ENCODE peak calls at places on chromosomes 1 and 21, in six cellular contexts. One of them, this sample, is unnamed.

GRCh38 chr1:214281902-214282695 is 1.1 kb downstream of the SMYD2 start:
- DNase-seq in neural crest cell: peak
- DNase-seq in H9: no peak
- DNase-seq in IMR-90: peak
- DNase-seq in osteocyte: no peak
- DNase-seq in heart left ventricle: peak
- DNase-seq in this sample: peak

GRCh38 chr1:157040802-157041201 is 4.7 kb downstream of the ARHGEF11 start:
- DNase-seq in neural crest cell: no peak
- DNase-seq in H9: no peak
- DNase-seq in IMR-90: peak
- DNase-seq in heart left ventricle: no peak
- DNase-seq in osteocyte: no peak
- DNase-seq in this sample: no peak

GRCh38 chr21:32735524-32735923 is 7.7 kb upstream of the SYNJ1 start:
- DNase-seq in H9: no peak
- DNase-seq in heart left ventricle: no peak
- DNase-seq in IMR-90: no peak
- DNase-seq in neural crest cell: no peak
- DNase-seq in osteocyte: no peak
- DNase-seq in this sample: no peak

GRCh38 chr1:159934136-159935039 is 9.1 kb upstream of the TAGLN2 start:
- DNase-seq in osteocyte: no peak
- DNase-seq in H9: no peak
- DNase-seq in neural crest cell: no peak
- DNase-seq in IMR-90: no peak
- DNase-seq in heart left ventricle: no peak
- DNase-seq in this sample: no peak

GRCh38 chr1:220787069-220787614 is 429 bp downstream of the MTARC1 start:
- DNase-seq in neural crest cell: no peak
- DNase-seq in IMR-90: no peak
- DNase-seq in osteocyte: peak
- DNase-seq in H9: peak
- DNase-seq in heart left ventricle: no peak
- DNase-seq in this sample: peak

GRCh38 chr1:200473698-200474371 is 64.0 kb upstream of the ZNF281 start:
- DNase-seq in neural crest cell: no peak
- DNase-seq in heart left ventricle: no peak
- DNase-seq in IMR-90: no peak
- DNase-seq in H9: no peak
- DNase-seq in osteocyte: no peak
- DNase-seq in this sample: no peak

GRCh38 chr1:38569932-38570356 is 289.6 kb downstream of the RRAGC start:
- DNase-seq in IMR-90: no peak
- DNase-seq in osteocyte: no peak
- DNase-seq in H9: no peak
- DNase-seq in heart left ventricle: no peak
- DNase-seq in neural crest cell: no peak
- DNase-seq in this sample: no peak

GRCh38 chr21:34989337-34990151 is 59.6 kb downstream of the RUNX1 start:
- DNase-seq in neural crest cell: no peak
- DNase-seq in heart left ventricle: no peak
- DNase-seq in osteocyte: no peak
- DNase-seq in IMR-90: no peak
- DNase-seq in H9: no peak
- DNase-seq in this sample: no peak

GRCh38 chr21:22145555-22145954 is 1147.3 kb downstream of the NCAM2 start:
- DNase-seq in osteocyte: no peak
- DNase-seq in IMR-90: no peak
- DNase-seq in neural crest cell: no peak
- DNase-seq in heart left ventricle: no peak
- DNase-seq in H9: no peak
- DNase-seq in this sample: no peak

GRCh38 chr1:168626326-168626725 is 49.9 kb downstream of the XCL1 start:
- DNase-seq in osteocyte: no peak
- DNase-seq in IMR-90: no peak
- DNase-seq in H9: no peak
- DNase-seq in neural crest cell: no peak
- DNase-seq in heart left ventricle: no peak
- DNase-seq in this sample: no peak

GRCh38 chr1:7912145-7912544 is 28.5 kb downstream of the TNFRSF9 start:
- DNase-seq in neural crest cell: no peak
- DNase-seq in IMR-90: no peak
- DNase-seq in osteocyte: no peak
- DNase-seq in H9: no peak
- DNase-seq in heart left ventricle: no peak
- DNase-seq in this sample: no peak

GRCh38 chr1:206575165-206575893 is 36.9 kb downstream of the EIF2D start:
- DNase-seq in IMR-90: peak
- DNase-seq in H9: no peak
- DNase-seq in neural crest cell: no peak
- DNase-seq in osteocyte: no peak
- DNase-seq in heart left ventricle: peak
- DNase-seq in this sample: peak

GRCh38 chr1:43530483-43531452 is at the start of gene PTPRF:
- DNase-seq in osteocyte: peak
- DNase-seq in heart left ventricle: peak
- DNase-seq in neural crest cell: peak
- DNase-seq in IMR-90: peak
- DNase-seq in H9: peak
- DNase-seq in this sample: peak

GRCh38 chr1:204108312-204109141 is 35.6 kb downstream of the SOX13 start:
- DNase-seq in IMR-90: no peak
- DNase-seq in neural crest cell: peak
- DNase-seq in H9: peak
- DNase-seq in heart left ventricle: no peak
- DNase-seq in osteocyte: no peak
- DNase-seq in this sample: no peak

GRCh38 chr1:37797750-37798345 is 4.2 kb downstream of the MANEAL start:
- DNase-seq in osteocyte: no peak
- DNase-seq in heart left ventricle: no peak
- DNase-seq in H9: no peak
- DNase-seq in neural crest cell: no peak
- DNase-seq in IMR-90: peak
- DNase-seq in this sample: peak

GRCh38 chr1:112057736-112058135 is 68.3 kb upstream of the KCND3 start:
- DNase-seq in H9: no peak
- DNase-seq in heart left ventricle: no peak
- DNase-seq in IMR-90: no peak
- DNase-seq in neural crest cell: no peak
- DNase-seq in osteocyte: no peak
- DNase-seq in this sample: no peak

GRCh38 chr1:112056354-112056753 is 66.9 kb upstream of the KCND3 start:
- DNase-seq in heart left ventricle: no peak
- DNase-seq in osteocyte: no peak
- DNase-seq in IMR-90: no peak
- DNase-seq in neural crest cell: no peak
- DNase-seq in H9: no peak
- DNase-seq in this sample: no peak

GRCh38 chr1:112061056-112061455 is 71.6 kb upstream of the KCND3 start:
- DNase-seq in heart left ventricle: no peak
- DNase-seq in IMR-90: no peak
- DNase-seq in neural crest cell: no peak
- DNase-seq in osteocyte: no peak
- DNase-seq in H9: no peak
- DNase-seq in this sample: no peak

GRCh38 chr1:112060266-112060665 is 70.8 kb upstream of the KCND3 start:
- DNase-seq in IMR-90: no peak
- DNase-seq in neural crest cell: no peak
- DNase-seq in heart left ventricle: no peak
- DNase-seq in osteocyte: no peak
- DNase-seq in H9: no peak
- DNase-seq in this sample: no peak

GRCh38 chr1:112058815-112059450 is 69.5 kb upstream of the KCND3 start:
- DNase-seq in osteocyte: no peak
- DNase-seq in heart left ventricle: no peak
- DNase-seq in IMR-90: no peak
- DNase-seq in neural crest cell: no peak
- DNase-seq in H9: peak
- DNase-seq in this sample: no peak
- TF ChIP-seq CTCF in osteocyte: no peak
- TF ChIP-seq CTCF in heart left ventricle: no peak
- TF ChIP-seq CTCF in IMR-90: no peak
- TF ChIP-seq CTCF in neural crest cell: no peak
- TF ChIP-seq CTCF in H9: peak
- TF ChIP-seq CTCF in this sample: no peak

GRCh38 chr1:173532237-173532636 is 55.1 kb downstream of the PRDX6 start:
- DNase-seq in heart left ventricle: no peak
- DNase-seq in neural crest cell: no peak
- DNase-seq in osteocyte: no peak
- DNase-seq in IMR-90: no peak
- DNase-seq in H9: no peak
- DNase-seq in this sample: peak

GRCh38 chr1:173525936-173526335 is 48.8 kb downstream of the PRDX6 start:
- DNase-seq in osteocyte: no peak
- DNase-seq in neural crest cell: no peak
- DNase-seq in H9: no peak
- DNase-seq in heart left ventricle: no peak
- DNase-seq in IMR-90: no peak
- DNase-seq in this sample: no peak

GRCh38 chr1:173531069-173531693 is 54.0 kb downstream of the PRDX6 start:
- DNase-seq in neural crest cell: no peak
- DNase-seq in IMR-90: no peak
- DNase-seq in H9: no peak
- DNase-seq in osteocyte: no peak
- DNase-seq in heart left ventricle: no peak
- DNase-seq in this sample: no peak

GRCh38 chr1:173527151-173527826 is 50.2 kb downstream of the PRDX6 start:
- DNase-seq in osteocyte: no peak
- DNase-seq in H9: no peak
- DNase-seq in heart left ventricle: no peak
- DNase-seq in IMR-90: no peak
- DNase-seq in neural crest cell: no peak
- DNase-seq in this sample: peak

DNA sequence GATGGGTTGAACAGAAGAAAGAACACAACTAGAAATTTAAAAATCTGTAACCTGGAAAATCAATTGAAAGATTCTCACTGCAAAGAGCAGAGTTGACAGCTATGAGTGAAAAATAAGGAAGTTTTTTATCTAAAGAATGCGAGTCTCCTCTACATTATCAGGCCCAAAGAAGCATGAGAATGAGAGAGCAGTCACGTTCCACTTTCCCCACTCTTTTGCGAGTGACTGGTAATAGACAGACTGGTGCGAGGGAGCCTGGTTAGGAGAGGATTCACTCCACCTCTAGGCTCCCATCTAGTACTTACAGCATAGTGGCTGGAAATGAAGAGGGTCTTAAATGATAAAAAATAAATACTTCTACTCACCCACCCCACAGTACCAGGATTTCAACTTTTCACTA is 52.0 kb downstream of the PRDX6 start:
- DNase-seq in neural crest cell: no peak
- DNase-seq in H9: no peak
- DNase-seq in heart left ventricle: no peak
- DNase-seq in osteocyte: no peak
- DNase-seq in IMR-90: no peak
- DNase-seq in this sample: no peak
- TF ChIP-seq CTCF in neural crest cell: no peak
- TF ChIP-seq CTCF in H9: no peak
- TF ChIP-seq CTCF in heart left ventricle: no peak
- TF ChIP-seq CTCF in osteocyte: no peak
- TF ChIP-seq CTCF in IMR-90: no peak
- TF ChIP-seq CTCF in this sample: no peak

GRCh38 chr1:21245688-21246229 is 44.5 kb downstream of the ECE1 start:
- DNase-seq in osteocyte: no peak
- DNase-seq in neural crest cell: no peak
- DNase-seq in IMR-90: no peak
- DNase-seq in heart left ventricle: no peak
- DNase-seq in H9: no peak
- DNase-seq in this sample: no peak

GRCh38 chr1:21242846-21243245 is 47.4 kb downstream of the ECE1 start:
- DNase-seq in neural crest cell: no peak
- DNase-seq in H9: no peak
- DNase-seq in IMR-90: no peak
- DNase-seq in osteocyte: no peak
- DNase-seq in heart left ventricle: no peak
- DNase-seq in this sample: no peak

GRCh38 chr1:21244154-21244553 is 46.1 kb downstream of the ECE1 start:
- DNase-seq in H9: no peak
- DNase-seq in osteocyte: no peak
- DNase-seq in neural crest cell: no peak
- DNase-seq in heart left ventricle: no peak
- DNase-seq in IMR-90: no peak
- DNase-seq in this sample: no peak

GRCh38 chr1:21246905-21247642 is 43.2 kb downstream of the ECE1 start:
- DNase-seq in H9: no peak
- DNase-seq in heart left ventricle: no peak
- DNase-seq in neural crest cell: no peak
- DNase-seq in IMR-90: no peak
- DNase-seq in osteocyte: no peak
- DNase-seq in this sample: no peak

DNA sequence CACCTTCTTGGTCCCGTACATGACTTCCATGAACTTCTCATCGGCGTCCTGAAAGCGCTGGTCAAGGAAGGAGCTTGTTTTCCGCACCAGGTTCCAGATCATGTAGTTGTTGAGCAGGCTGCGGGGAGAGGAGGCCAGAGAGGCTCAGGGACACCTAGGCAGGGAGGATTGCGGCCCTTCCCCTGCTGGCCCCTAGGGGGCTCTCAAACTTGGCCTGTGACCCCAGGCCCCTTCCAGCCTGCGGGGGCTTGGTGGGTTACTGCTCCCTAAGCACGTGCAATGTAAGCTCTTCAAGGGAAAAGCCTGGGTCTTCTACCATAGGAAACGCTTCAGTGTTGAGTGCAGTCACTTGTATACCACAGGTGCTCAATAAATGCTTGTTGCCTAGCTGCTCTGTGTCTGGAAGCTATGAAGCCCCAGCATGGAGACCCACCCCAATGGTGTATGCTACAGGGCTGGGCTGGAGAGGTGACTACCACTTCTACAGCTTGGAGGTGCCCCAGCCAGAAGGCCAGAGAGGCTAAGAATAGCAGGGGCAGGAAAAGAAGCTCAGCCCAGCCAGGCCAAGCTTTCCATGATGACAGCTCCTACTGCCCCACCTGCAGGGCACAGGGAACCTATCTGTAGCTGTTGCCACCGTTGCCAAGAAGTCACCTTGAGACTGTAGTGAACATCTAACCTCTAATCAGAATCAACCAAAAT is 45.1 kb downstream of the ECE1 start:
- DNase-seq in IMR-90: no peak
- DNase-seq in neural crest cell: no peak
- DNase-seq in heart left ventricle: no peak
- DNase-seq in osteocyte: no peak
- DNase-seq in H9: peak
- DNase-seq in this sample: no peak
- TF ChIP-seq CTCF in IMR-90: peak
- TF ChIP-seq CTCF in neural crest cell: peak
- TF ChIP-seq CTCF in heart left ventricle: peak
- TF ChIP-seq CTCF in osteocyte: peak
- TF ChIP-seq CTCF in H9: peak
- TF ChIP-seq CTCF in this sample: peak

DNA sequence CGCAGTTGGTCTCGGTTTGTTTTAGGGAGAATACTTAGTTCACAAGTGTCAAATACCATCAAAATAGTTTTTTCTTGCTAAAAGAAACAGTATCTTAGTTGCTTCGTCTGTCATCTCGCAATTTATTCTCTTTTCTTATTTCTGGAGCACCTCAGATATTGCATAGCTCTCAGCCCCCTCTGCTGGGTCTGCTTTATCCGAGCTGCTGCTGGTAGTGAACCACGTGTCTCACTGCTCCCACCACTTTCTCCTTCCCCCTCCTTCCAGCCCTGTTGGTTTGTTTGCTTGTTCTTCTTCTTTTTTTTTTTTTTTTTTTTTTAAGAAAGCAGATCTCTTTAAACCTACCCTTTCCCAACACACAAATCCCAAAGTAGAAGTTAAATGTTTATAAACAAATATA is 170.8 kb downstream of the EDEM3 start:
- DNase-seq in osteocyte: no peak
- DNase-seq in H9: peak
- DNase-seq in IMR-90: no peak
- DNase-seq in heart left ventricle: no peak
- DNase-seq in neural crest cell: no peak
- DNase-seq in this sample: no peak
- TF ChIP-seq CTCF in osteocyte: peak
- TF ChIP-seq CTCF in H9: peak
- TF ChIP-seq CTCF in IMR-90: no peak
- TF ChIP-seq CTCF in heart left ventricle: no peak
- TF ChIP-seq CTCF in neural crest cell: no peak
- TF ChIP-seq CTCF in this sample: no peak